ENCODE peak calls at places on chromosomes 3 and 15, in ten cellular contexts. I, W, Z, N, H, M, F, Y, S and U are unnamed samples.

GRCh38 chr3:61680617-61681016 is 119.2 kb downstream of the PTPRG start:
- DNase-seq in I (no peak), W (no peak), Z (no peak), N (no peak), H (no peak), M (no peak), F (no peak), Y (no peak), S (no peak), U (no peak)

GRCh38 chr3:81572201-81572756 is 189.2 kb downstream of the GBE1 start:
- DNase-seq in I (no peak), W (no peak), Z (no peak), N (no peak), H (no peak), M (no peak), F (no peak), Y (no peak), S (no peak), U (no peak)

GRCh38 chr15:75565062-75565970 is 13.8 kb downstream of the PTPN9 start:
- DNase-seq in I (no peak), W (no peak), Z (no peak), N (no peak), H (no peak), M (no peak), F (no peak), Y (no peak), S (no peak), U (no peak)

GRCh38 chr3:126375835-126376331 is 18.7 kb upstream of the KLF15 start:
- DNase-seq in I (no peak), W (no peak), Z (no peak), N (no peak), H (no peak), M (no peak), F (no peak), Y (no peak), S (no peak), U (no peak)

GRCh38 chr15:88255496-88256171 is 905 bp downstream of the NTRK3 start:
- DNase-seq in I (no peak), W (peak; percentile 18), Z (peak; percentile 43), N (peak; percentile 19), H (peak; percentile 81), M (no peak), F (peak; percentile 25), Y (no peak), S (no peak), U (no peak)

GRCh38 chr15:99537344-99537743 is 28.4 kb upstream of the MEF2A start:
- DNase-seq in I (no peak), W (no peak), Z (no peak), N (no peak), H (no peak), M (no peak), F (no peak), Y (no peak), S (no peak), U (no peak)

GRCh38 chr15:57761562-57761961 is 55.0 kb downstream of the POLR2M start:
- DNase-seq in I (no peak), W (no peak), Z (no peak), N (no peak), H (no peak), M (no peak), F (no peak), Y (no peak), S (no peak), U (no peak)

GRCh38 chr15:90513448-90513847 is 16.3 kb upstream of the CRTC3 start:
- DNase-seq in I (no peak), W (no peak), Z (no peak), N (no peak), H (no peak), M (no peak), F (no peak), Y (no peak), S (no peak), U (no peak)

GRCh38 chr3:38560284-38560683 is 64.1 kb downstream of the EXOG start:
- DNase-seq in I (no peak), W (no peak), Z (no peak), N (no peak), H (no peak), M (no peak), F (no peak), Y (no peak), S (no peak), U (no peak)

GRCh38 chr15:56243774-56244236 is at the start of gene RFX7:
- DNase-seq in I (peak; percentile 49), W (peak; percentile 42), Z (peak; percentile 54), N (peak; percentile 75), H (peak; percentile 89), M (no peak), F (peak; percentile 42), Y (no peak), S (peak; percentile 43), U (no peak)

GRCh38 chr3:134354612-134355275 is 19.5 kb downstream of the AMOTL2 start:
- DNase-seq in I (no peak), W (peak; percentile 24), Z (no peak), N (no peak), H (no peak), M (no peak), F (no peak), Y (no peak), S (no peak), U (no peak)

GRCh38 chr15:68262514-68263356 is 14.8 kb upstream of the FEM1B start:
- DNase-seq in I (no peak), W (no peak), Z (no peak), N (no peak), H (no peak), M (no peak), F (no peak), Y (no peak), S (no peak), U (no peak)

GRCh38 chr15:72614810-72615532 is 39.5 kb upstream of the GOLGA6B start:
- DNase-seq in I (no peak), W (no peak), Z (no peak), N (no peak), H (no peak), M (no peak), F (no peak), Y (no peak), S (no peak), U (no peak)

GRCh38 chr15:60054472-60054871 is 50.4 kb downstream of the FOXB1 start:
- DNase-seq in I (no peak), W (no peak), Z (no peak), N (no peak), H (no peak), M (no peak), F (no peak), Y (no peak), S (no peak), U (no peak)

GRCh38 chr15:53811530-53811929 is 52.1 kb upstream of the WDR72 start:
- DNase-seq in I (no peak), W (no peak), Z (peak; percentile 29), N (no peak), H (no peak), M (no peak), F (no peak), Y (peak; percentile 14), S (no peak), U (no peak)

GRCh38 chr15:56732881-56733130 is 503 bp downstream of the ZNF280D start:
- DNase-seq in I (no peak), W (no peak), Z (no peak), N (no peak), H (no peak), M (peak; percentile 14), F (no peak), Y (peak; percentile 70), S (no peak), U (no peak)

GRCh38 chr3:161274691-161275298 is 53.7 kb downstream of the NMD3 start:
- DNase-seq in I (peak; percentile 11), W (no peak), Z (peak; percentile 26), N (peak; percentile 66), H (peak; percentile 51), M (peak; percentile 56), F (no peak), Y (peak; percentile 78), S (peak; percentile 52), U (peak; percentile 23)

GRCh38 chr3:23533596-23534386 is 272.0 kb upstream of the UBE2E1 start:
- DNase-seq in I (no peak), W (no peak), Z (no peak), N (no peak), H (no peak), M (no peak), F (no peak), Y (no peak), S (no peak), U (no peak)

GRCh38 chr3:69330891-69331400 is 54.9 kb downstream of the FRMD4B start:
- DNase-seq in I (no peak), W (no peak), Z (no peak), N (no peak), H (no peak), M (no peak), F (no peak), Y (peak; percentile 52), S (no peak), U (no peak)

GRCh38 chr3:182259579-182259978 is 533.7 kb upstream of the ATP11B start:
- DNase-seq in I (no peak), W (no peak), Z (peak; percentile 62), N (no peak), H (peak; percentile 25), M (no peak), F (no peak), Y (no peak), S (no peak), U (no peak)

GRCh38 chr3:28799084-28799483 is 450.5 kb upstream of the AZI2 start:
- DNase-seq in I (no peak), W (no peak), Z (no peak), N (no peak), H (no peak), M (no peak), F (no peak), Y (no peak), S (no peak), U (no peak)

GRCh38 chr15:52121896-52122295 is 9.3 kb upstream of the BCL2L10 start:
- DNase-seq in I (no peak), W (no peak), Z (no peak), N (no peak), H (no peak), M (no peak), F (no peak), Y (no peak), S (no peak), U (no peak)

GRCh38 chr3:108103971-108104797 is 13.4 kb upstream of the CD47 start:
- DNase-seq in I (no peak), W (no peak), Z (peak; percentile 78), N (no peak), H (no peak), M (no peak), F (no peak), Y (no peak), S (peak; percentile 83), U (no peak)

GRCh38 chr15:32698773-32699390 is 18.9 kb upstream of the GREM1 start:
- DNase-seq in I (no peak), W (no peak), Z (no peak), N (no peak), H (peak; percentile 16), M (no peak), F (no peak), Y (no peak), S (no peak), U (no peak)

GRCh38 chr3:124351430-124352142 is 359.7 kb upstream of the ROPN1 start:
- DNase-seq in I (no peak), W (peak; percentile 49), Z (peak; percentile 76), N (peak; percentile 5), H (peak; percentile 80), M (peak; percentile 31), F (peak; percentile 21), Y (peak; percentile 16), S (peak; percentile 71), U (peak; percentile 50)

GRCh38 chr3:141476033-141476432 is 10.8 kb upstream of the RASA2 start:
- DNase-seq in I (no peak), W (no peak), Z (no peak), N (no peak), H (no peak), M (no peak), F (no peak), Y (peak; percentile 60), S (no peak), U (no peak)

GRCh38 chr3:10395671-10396070 is 74.8 kb upstream of the SEC13 start:
- DNase-seq in I (no peak), W (no peak), Z (no peak), N (peak; percentile 46), H (no peak), M (no peak), F (no peak), Y (no peak), S (no peak), U (no peak)

GRCh38 chr3:46489406-46489805 is 8.4 kb upstream of the RTP3 start:
- DNase-seq in I (no peak), W (no peak), Z (no peak), N (no peak), H (no peak), M (no peak), F (no peak), Y (no peak), S (no peak), U (no peak)